ENCODE peak calls at places on chromosomes 2 and 18, in five cellular contexts. A, R, S, O and K are unnamed samples.
A peak's percentile ranks its signal among the peaks of the same experiment; 100 is the strongest.

GRCh38 chr2:240856151-240856980 is 12.3 kb upstream of the AGXT start:
- DNase-seq in A (no peak), R (no peak), S (no peak), O (no peak), K (no peak)

GRCh38 chr2:232339121-232340081 is 39.1 kb upstream of the ALPP start:
- DNase-seq in A (no peak), R (peak; percentile 0), S (no peak), O (no peak), K (no peak)

GRCh38 chr2:45282646-45283045 is 273.4 kb upstream of the SIX2 start:
- DNase-seq in A (no peak), R (no peak), S (no peak), O (no peak), K (no peak)

GRCh38 chr2:26674002-26674751 is 18.3 kb upstream of the KCNK3 start:
- DNase-seq in A (no peak), R (no peak), S (no peak), O (no peak), K (no peak)

GRCh38 chr18:49869354-49869753 is 56.0 kb upstream of the ACAA2 start:
- DNase-seq in A (no peak), R (no peak), S (no peak), O (no peak), K (no peak)

GRCh38 chr2:203859030-203859854 is 8.3 kb upstream of the CTLA4 start:
- DNase-seq in A (no peak), R (no peak), S (no peak), O (no peak), K (no peak)

GRCh38 chr2:191264647-191265079 is 19.5 kb downstream of the MYO1B start:
- DNase-seq in A (no peak), R (no peak), S (peak; percentile 88), O (no peak), K (no peak)

GRCh38 chr18:27277554-27277953 is 92.4 kb upstream of the CHST9 start:
- DNase-seq in A (no peak), R (no peak), S (no peak), O (no peak), K (no peak)

GRCh38 chr18:32803571-32803970 is 30.7 kb upstream of the KLHL14 start:
- DNase-seq in A (no peak), R (peak; percentile 5), S (no peak), O (no peak), K (no peak)

GRCh38 chr2:191318729-191319078 is 73.5 kb downstream of the MYO1B start:
- DNase-seq in A (no peak), R (peak; percentile 32), S (peak; percentile 78), O (no peak), K (no peak)

GRCh38 chr2:215828528-215829184 is 184.7 kb downstream of the MREG start:
- DNase-seq in A (peak; percentile 52), R (peak; percentile 26), S (peak; percentile 86), O (no peak), K (no peak)

GRCh38 chr2:10844083-10844482 is 31.5 kb upstream of the PDIA6 start:
- DNase-seq in A (no peak), R (no peak), S (peak; percentile 37), O (no peak), K (no peak)

GRCh38 chr2:28751956-28752607 is 452 bp downstream of the PPP1CB start:
- DNase-seq in A (no peak), R (peak; percentile 81), S (no peak), O (peak; percentile 86), K (no peak)

GRCh38 chr2:136238214-136238551 is 120.2 kb upstream of the CXCR4 start:
- DNase-seq in A (no peak), R (no peak), S (peak; percentile 78), O (no peak), K (no peak)

GRCh38 chr2:63662028-63662804 is 73.5 kb downstream of the MDH1 start:
- DNase-seq in A (no peak), R (no peak), S (no peak), O (no peak), K (no peak)

GRCh38 chr18:5941869-5942268 is 46.5 kb upstream of the TMEM200C start:
- DNase-seq in A (no peak), R (no peak), S (no peak), O (no peak), K (no peak)

GRCh38 chr2:238430781-238431180 is 4.1 kb downstream of the ASB1 start:
- DNase-seq in A (no peak), R (no peak), S (no peak), O (no peak), K (no peak)

GRCh38 chr2:20852670-20853069 is 29.8 kb upstream of the LDAH start:
- DNase-seq in A (no peak), R (no peak), S (no peak), O (no peak), K (no peak)

GRCh38 chr2:152166633-152167032 is 8.9 kb downstream of the STAM2 start:
- DNase-seq in A (no peak), R (no peak), S (peak; percentile 62), O (no peak), K (no peak)

GRCh38 chr2:3730646-3731045 is 27.3 kb downstream of the DCDC2C start:
- DNase-seq in A (no peak), R (no peak), S (peak; percentile 42), O (no peak), K (peak; percentile 38)

GRCh38 chr2:101474752-101475384 is at the start of gene RFX8:
- DNase-seq in A (no peak), R (no peak), S (peak; percentile 95), O (no peak), K (no peak)
- TF ChIP-seq CTCF in A (no peak), R (no peak), S (no peak), O (no peak), K (no peak)

DNA sequence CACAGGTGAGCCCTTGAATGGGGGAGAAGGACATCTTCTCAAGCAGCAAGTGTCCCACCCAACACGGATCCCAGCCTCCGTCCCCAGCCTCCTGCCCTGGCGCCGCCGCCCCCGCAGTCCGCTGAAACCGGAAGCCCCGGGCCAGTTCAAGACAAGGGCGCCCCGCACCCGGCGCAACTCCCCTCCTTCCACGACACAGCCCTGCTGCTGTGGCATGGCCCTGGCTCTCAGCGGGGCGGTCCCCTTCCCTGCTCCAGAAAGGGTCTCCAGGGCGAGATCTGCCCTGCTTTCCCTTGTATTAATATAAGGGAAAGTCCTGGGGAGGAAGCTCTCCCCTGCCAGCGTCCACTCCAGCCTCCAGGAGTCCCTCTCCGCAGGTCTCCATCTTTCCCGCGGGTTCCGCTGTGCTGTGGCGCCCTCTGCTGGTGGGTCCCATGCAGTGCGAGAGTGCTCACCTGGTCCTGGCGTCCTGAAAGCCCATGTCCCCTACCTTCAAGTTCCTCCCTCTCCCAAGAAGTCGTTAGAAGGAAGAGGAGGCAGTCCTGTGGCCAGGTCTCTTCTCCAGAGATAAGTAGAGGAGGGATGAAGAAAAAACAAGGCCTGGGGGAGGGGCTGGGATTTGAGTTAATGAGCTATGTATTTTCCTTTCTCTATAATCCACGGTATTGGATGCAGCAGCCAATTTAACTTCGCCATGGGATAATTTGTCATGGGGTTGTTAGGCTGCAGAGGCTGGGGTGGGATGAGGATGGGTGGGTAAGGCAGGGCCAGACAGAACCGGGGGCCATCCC is 176.0 kb downstream of the SMAD2 start:
- DNase-seq in A (no peak), R (peak; percentile 89), S (peak; percentile 14), O (no peak), K (no peak)
- TF ChIP-seq CTCF in A (no peak), R (peak; percentile 95), S (peak; percentile 86), O (peak; percentile 50), K (peak; percentile 56)

DNA sequence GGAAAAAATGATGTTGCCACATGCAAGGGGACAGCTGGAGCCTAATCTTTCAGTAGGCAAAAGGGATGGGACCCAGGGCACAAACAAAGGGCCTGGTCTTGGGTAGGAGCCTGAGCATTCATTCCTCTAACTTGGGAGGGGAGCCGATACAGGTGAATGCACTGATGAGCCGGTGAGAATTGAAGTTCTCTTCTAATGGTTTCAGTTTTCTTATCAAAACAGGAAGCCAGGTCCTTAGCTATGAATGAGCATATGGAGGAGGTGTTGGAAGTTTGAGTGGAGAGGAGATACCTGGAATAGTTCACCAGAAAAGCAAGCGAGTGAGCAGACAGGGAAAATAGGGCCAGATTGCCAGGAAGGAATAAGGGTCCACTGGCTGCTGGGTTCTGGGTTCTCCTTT is 10.1 kb downstream of the DPP4 start:
- DNase-seq in A (no peak), R (no peak), S (no peak), O (no peak), K (no peak)
- TF ChIP-seq CTCF in A (no peak), R (no peak), S (no peak), O (no peak), K (no peak)

DNA sequence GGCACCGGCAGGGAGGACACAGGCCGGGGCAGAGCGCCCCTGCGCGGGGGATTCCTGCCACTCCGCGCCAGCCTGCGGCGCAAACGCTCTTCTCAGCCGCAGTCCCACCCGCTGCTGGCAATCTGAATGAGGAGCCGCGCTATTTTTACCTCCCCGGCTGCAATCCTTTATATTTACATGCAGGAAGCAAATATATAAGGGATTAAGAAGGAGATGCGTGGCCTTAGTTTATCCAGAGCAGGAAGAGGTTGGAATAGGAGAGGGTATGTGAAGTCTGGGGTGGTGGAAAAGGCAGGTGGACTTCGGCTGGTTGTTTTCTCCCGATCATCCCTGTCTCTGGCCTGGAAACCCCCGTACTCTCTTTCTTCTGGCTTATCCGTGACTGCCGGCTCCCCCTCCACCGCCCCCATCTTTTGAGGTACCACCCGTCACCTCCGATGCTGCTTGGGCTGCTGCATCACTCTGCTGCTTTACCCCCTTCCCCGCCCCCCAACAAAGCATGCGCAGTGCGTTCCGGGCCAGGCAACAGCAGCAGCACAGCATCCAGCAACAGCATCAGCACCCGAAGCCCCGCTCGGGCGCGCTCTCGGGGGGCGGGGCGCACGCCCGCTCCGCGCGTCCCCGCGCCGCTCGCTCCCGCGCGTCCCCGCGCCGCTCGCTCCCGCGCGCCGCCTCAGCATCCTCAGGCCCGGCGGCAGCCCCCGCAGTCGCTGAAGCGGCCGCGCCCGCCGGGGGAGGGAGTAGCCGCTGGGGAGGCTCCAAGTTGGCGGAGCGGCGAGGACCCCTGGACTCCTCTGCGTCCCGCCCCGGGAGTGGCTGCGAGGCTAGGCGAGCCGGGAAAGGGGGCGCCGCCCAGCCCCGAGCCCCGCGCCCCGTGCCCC is at the start of gene ADAM23:
- DNase-seq in A (peak; percentile 62), R (peak; percentile 80), S (peak; percentile 32), O (no peak), K (peak; percentile 86)
- TF ChIP-seq CTCF in A (no peak), R (peak; percentile 33), S (no peak), O (no peak), K (peak; percentile 55)

GRCh38 chr2:126399001-126399400 is 257.0 kb upstream of the GYPC start:
- DNase-seq in A (no peak), R (no peak), S (no peak), O (no peak), K (no peak)
- TF ChIP-seq CTCF in A (no peak), R (no peak), S (no peak), O (no peak), K (no peak)

DNA sequence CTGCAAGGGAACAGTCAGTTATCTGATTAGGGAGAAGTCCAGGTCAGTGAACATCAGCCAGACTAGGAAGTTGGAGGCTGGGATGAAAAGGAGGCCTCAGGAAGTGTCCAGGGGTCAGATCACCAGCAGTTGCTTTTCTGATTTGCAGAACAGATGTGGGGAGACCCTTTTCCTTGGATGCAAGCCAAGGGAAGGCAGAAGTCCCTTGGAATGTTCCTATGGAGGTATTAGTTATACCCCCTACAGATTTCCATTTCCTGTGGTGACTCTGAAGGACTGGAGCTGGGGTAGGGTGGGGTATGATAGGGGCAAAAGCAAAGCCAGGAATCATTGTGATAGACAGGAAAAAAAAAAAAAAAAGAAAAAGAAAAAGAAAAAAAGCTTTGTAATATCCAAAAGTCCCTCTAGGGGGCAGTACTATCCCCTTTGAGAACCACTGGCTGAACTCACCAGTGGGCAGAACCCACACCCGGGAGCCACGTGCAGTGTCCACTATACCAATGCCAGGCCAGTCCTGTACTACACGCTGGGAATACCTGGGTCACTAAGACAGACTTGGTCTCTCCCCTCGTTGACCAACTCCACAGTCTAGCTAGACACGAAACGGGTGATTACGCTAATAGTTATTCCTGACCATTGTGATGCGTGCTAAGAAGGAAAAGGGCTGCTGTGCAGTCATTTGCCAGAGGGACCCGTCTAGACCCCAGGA is 7.4 kb downstream of the DYSF start:
- DNase-seq in A (no peak), R (no peak), S (peak; percentile 54), O (no peak), K (no peak)
- TF ChIP-seq CTCF in A (no peak), R (peak; percentile 57), S (peak; percentile 64), O (peak; percentile 56), K (peak; percentile 70)